ENCODE peak calls at places on chromosomes 13 and 19, in five cellular contexts. One of them, this sample, is unnamed. For H3K4me1, the result is how much of the 10 kb centered on the place peaks cover.

GRCh38 chr19:44874317-44874716 is 16.7 kb upstream of the TOMM40 start:
- DNase-seq in aorta: no peak
- DNase-seq in gastrocnemius medialis: no peak
- DNase-seq in adrenal gland: no peak
- DNase-seq in HCT116: no peak
- DNase-seq in this sample: no peak

GRCh38 chr13:24184855-24185254 is 24.3 kb downstream of the SPATA13 start:
- DNase-seq in adrenal gland: no peak
- DNase-seq in aorta: no peak
- DNase-seq in gastrocnemius medialis: no peak
- DNase-seq in HCT116: no peak
- DNase-seq in this sample: no peak

GRCh38 chr13:49810464-49810824 is 18.0 kb upstream of the KPNA3 start:
- DNase-seq in HCT116: no peak
- DNase-seq in adrenal gland: no peak
- DNase-seq in gastrocnemius medialis: no peak
- DNase-seq in aorta: no peak
- DNase-seq in this sample: no peak

GRCh38 chr19:44071824-44072542 is at the start of gene ZNF284:
- DNase-seq in HCT116: no peak
- DNase-seq in aorta: peak
- DNase-seq in adrenal gland: peak
- DNase-seq in gastrocnemius medialis: peak
- DNase-seq in this sample: peak

GRCh38 chr19:30719991-30720329 is 347.8 kb downstream of the ZNF536 start:
- DNase-seq in aorta: no peak
- DNase-seq in HCT116: no peak
- DNase-seq in gastrocnemius medialis: no peak
- DNase-seq in adrenal gland: peak
- DNase-seq in this sample: peak

GRCh38 chr19:710767-711166 is 2.0 kb downstream of the PALM start:
- DNase-seq in HCT116: no peak
- DNase-seq in adrenal gland: no peak
- DNase-seq in gastrocnemius medialis: no peak
- DNase-seq in aorta: no peak
- DNase-seq in this sample: no peak

GRCh38 chr19:37127999-37128820 is 44.3 kb downstream of the ZNF585A start:
- DNase-seq in HCT116: no peak
- DNase-seq in aorta: no peak
- DNase-seq in gastrocnemius medialis: no peak
- DNase-seq in adrenal gland: no peak
- DNase-seq in this sample: no peak

GRCh38 chr13:31433756-31434155 is 234.0 kb downstream of the B3GLCT start:
- DNase-seq in adrenal gland: no peak
- DNase-seq in gastrocnemius medialis: no peak
- DNase-seq in HCT116: no peak
- DNase-seq in aorta: no peak
- DNase-seq in this sample: no peak

GRCh38 chr19:35015576-35016351 is 14.5 kb upstream of the SCN1B start:
- DNase-seq in aorta: no peak
- DNase-seq in gastrocnemius medialis: no peak
- DNase-seq in adrenal gland: no peak
- DNase-seq in HCT116: no peak
- DNase-seq in this sample: no peak

GRCh38 chr19:8336072-8336569 is 6.9 kb downstream of the KANK3 start:
- DNase-seq in HCT116: no peak
- DNase-seq in gastrocnemius medialis: no peak
- DNase-seq in aorta: no peak
- DNase-seq in adrenal gland: no peak
- DNase-seq in this sample: no peak

GRCh38 chr19:32873560-32873959 is 4.0 kb upstream of the SLC7A9 start:
- DNase-seq in aorta: no peak
- DNase-seq in adrenal gland: no peak
- DNase-seq in HCT116: no peak
- DNase-seq in gastrocnemius medialis: no peak
- DNase-seq in this sample: no peak

GRCh38 chr13:51067376-51068125 is 43.5 kb downstream of the C13orf42 start:
- DNase-seq in aorta: no peak
- DNase-seq in adrenal gland: no peak
- DNase-seq in HCT116: no peak
- DNase-seq in gastrocnemius medialis: no peak
- DNase-seq in this sample: no peak

GRCh38 chr13:27679396-27679795 is 57.7 kb downstream of the POLR1D start:
- DNase-seq in adrenal gland: no peak
- DNase-seq in aorta: no peak
- DNase-seq in gastrocnemius medialis: no peak
- DNase-seq in HCT116: no peak
- DNase-seq in this sample: no peak

GRCh38 chr13:112825071-112825470 is 135.2 kb downstream of the ATP11A start:
- DNase-seq in gastrocnemius medialis: no peak
- DNase-seq in adrenal gland: no peak
- DNase-seq in aorta: no peak
- DNase-seq in HCT116: no peak
- DNase-seq in this sample: no peak

GRCh38 chr19:2478324-2478755 is 2.4 kb downstream of the GADD45B start:
- DNase-seq in gastrocnemius medialis: peak
- DNase-seq in aorta: peak
- DNase-seq in HCT116: no peak
- DNase-seq in adrenal gland: no peak
- DNase-seq in this sample: no peak

GRCh38 chr19:11848594-11849263 is at the start of gene ZNF439:
- DNase-seq in HCT116: no peak
- DNase-seq in gastrocnemius medialis: peak
- DNase-seq in aorta: peak
- DNase-seq in adrenal gland: peak
- DNase-seq in this sample: peak

GRCh38 chr19:50478901-50479715 is 2.5 kb upstream of the GARIN5A start:
- DNase-seq in gastrocnemius medialis: no peak
- DNase-seq in adrenal gland: no peak
- DNase-seq in aorta: no peak
- DNase-seq in HCT116: no peak
- DNase-seq in this sample: peak

GRCh38 chr13:43303040-43303729 is 279.8 kb downstream of the DNAJC15 start:
- DNase-seq in HCT116: no peak
- DNase-seq in aorta: peak
- DNase-seq in adrenal gland: peak
- DNase-seq in gastrocnemius medialis: peak
- DNase-seq in this sample: peak

GRCh38 chr13:60572003-60572792 is 175.2 kb downstream of the TDRD3 start:
- DNase-seq in aorta: no peak
- DNase-seq in adrenal gland: no peak
- DNase-seq in gastrocnemius medialis: no peak
- DNase-seq in HCT116: no peak
- DNase-seq in this sample: no peak

GRCh38 chr13:27599845-27600553 is 20.3 kb downstream of the LNX2 start:
- DNase-seq in gastrocnemius medialis: peak
- DNase-seq in HCT116: peak
- DNase-seq in aorta: no peak
- DNase-seq in adrenal gland: no peak
- DNase-seq in this sample: peak

GRCh38 chr13:40193290-40194203 is 472.9 kb downstream of the FOXO1 start:
- DNase-seq in gastrocnemius medialis: no peak
- DNase-seq in HCT116: no peak
- DNase-seq in adrenal gland: no peak
- DNase-seq in aorta: peak
- DNase-seq in this sample: no peak

GRCh38 chr13:26007774-26008173 is 44.0 kb downstream of the SHISA2 start:
- DNase-seq in adrenal gland: no peak
- DNase-seq in gastrocnemius medialis: no peak
- DNase-seq in aorta: no peak
- DNase-seq in HCT116: no peak
- DNase-seq in this sample: no peak

GRCh38 chr13:94710881-94711560 is 1.3 kb downstream of the SOX21 start:
- DNase-seq in gastrocnemius medialis: no peak
- DNase-seq in adrenal gland: no peak
- DNase-seq in aorta: peak
- DNase-seq in HCT116: no peak
- DNase-seq in this sample: no peak

GRCh38 chr13:69935043-69935442 is 172.6 kb upstream of the ATXN8OS start:
- DNase-seq in aorta: no peak
- DNase-seq in gastrocnemius medialis: no peak
- DNase-seq in HCT116: peak
- DNase-seq in adrenal gland: no peak
- DNase-seq in this sample: peak

GRCh38 chr13:76210262-76210661 is 574.1 kb downstream of the LMO7 start:
- DNase-seq in adrenal gland: no peak
- DNase-seq in aorta: no peak
- DNase-seq in HCT116: no peak
- DNase-seq in gastrocnemius medialis: no peak
- DNase-seq in this sample: no peak
- H3K27ac ChIP-seq in adrenal gland: no peak
- H3K27ac ChIP-seq in aorta: no peak
- H3K27ac ChIP-seq in HCT116: no peak
- H3K27ac ChIP-seq in gastrocnemius medialis: no peak
- H3K27ac ChIP-seq in this sample: no peak

DNA sequence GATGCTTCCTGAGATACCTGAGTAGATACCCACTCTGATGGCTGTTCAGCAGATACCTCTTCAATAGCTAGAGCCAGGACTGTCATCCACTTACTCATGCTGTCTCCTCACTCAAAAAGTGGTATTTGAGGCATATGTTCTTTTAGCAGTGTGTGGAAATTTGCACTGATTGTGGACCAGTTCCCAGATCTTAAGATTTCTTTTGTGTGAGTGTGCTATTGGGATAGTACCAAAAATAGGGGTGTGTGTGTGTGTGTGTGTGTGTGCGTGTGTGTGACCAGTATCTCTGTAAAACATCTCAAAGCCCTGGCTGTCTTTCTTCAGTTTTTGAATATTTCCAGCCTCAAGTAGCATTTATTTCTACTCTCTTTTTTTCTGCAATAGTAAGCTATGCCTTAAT is 108.3 kb downstream of the SLITRK5 start:
- DNase-seq in adrenal gland: no peak
- DNase-seq in gastrocnemius medialis: no peak
- DNase-seq in HCT116: no peak
- DNase-seq in aorta: no peak
- DNase-seq in this sample: no peak
- H3K4me1 ChIP-seq in adrenal gland: under half
- H3K4me1 ChIP-seq in gastrocnemius medialis: under half
- H3K4me1 ChIP-seq in HCT116: under half
- H3K4me1 ChIP-seq in aorta: under half
- H3K4me1 ChIP-seq in this sample: under half

GRCh38 chr13:76886005-76886291 is 257 bp downstream of the KCTD12 start:
- DNase-seq in HCT116: no peak
- DNase-seq in aorta: no peak
- DNase-seq in gastrocnemius medialis: no peak
- DNase-seq in adrenal gland: peak
- DNase-seq in this sample: no peak
- H3K27ac ChIP-seq in HCT116: no peak
- H3K27ac ChIP-seq in aorta: peak
- H3K27ac ChIP-seq in gastrocnemius medialis: peak
- H3K27ac ChIP-seq in adrenal gland: peak
- H3K27ac ChIP-seq in this sample: no peak

GRCh38 chr19:46979103-46979769 is 40.4 kb upstream of the NPAS1 start:
- DNase-seq in adrenal gland: no peak
- DNase-seq in aorta: peak
- DNase-seq in HCT116: no peak
- DNase-seq in gastrocnemius medialis: peak
- DNase-seq in this sample: no peak

GRCh38 chr19:46983097-46983496 is 36.5 kb upstream of the NPAS1 start:
- DNase-seq in gastrocnemius medialis: no peak
- DNase-seq in aorta: no peak
- DNase-seq in adrenal gland: no peak
- DNase-seq in HCT116: no peak
- DNase-seq in this sample: no peak

GRCh38 chr19:46979770-46980105 is 39.9 kb upstream of the NPAS1 start:
- DNase-seq in HCT116: no peak
- DNase-seq in aorta: peak
- DNase-seq in gastrocnemius medialis: no peak
- DNase-seq in adrenal gland: no peak
- DNase-seq in this sample: no peak

GRCh38 chr19:46980756-46981155 is 38.9 kb upstream of the NPAS1 start:
- DNase-seq in HCT116: no peak
- DNase-seq in adrenal gland: no peak
- DNase-seq in gastrocnemius medialis: no peak
- DNase-seq in aorta: no peak
- DNase-seq in this sample: no peak

DNA sequence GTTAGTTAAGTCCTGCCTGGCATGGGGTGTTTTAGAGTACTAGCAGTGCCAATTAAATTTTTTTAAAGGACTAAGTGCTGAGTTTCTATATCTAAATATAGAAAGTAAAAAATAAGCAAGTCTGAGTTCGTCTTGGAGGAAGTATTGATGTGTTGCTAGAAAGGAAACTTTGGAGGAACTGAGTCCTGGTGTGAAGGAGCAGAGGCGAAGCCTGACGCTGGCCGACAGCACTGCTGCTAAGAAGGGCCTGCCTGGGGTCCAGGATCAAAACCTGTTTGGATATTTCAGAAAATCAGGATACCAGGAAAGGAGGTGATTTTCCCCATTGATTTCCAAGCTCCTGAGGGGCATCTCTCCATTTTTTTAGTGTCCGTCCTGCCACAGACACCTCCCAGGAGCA is 38.3 kb upstream of the NPAS1 start:
- DNase-seq in adrenal gland: no peak
- DNase-seq in aorta: peak
- DNase-seq in HCT116: no peak
- DNase-seq in gastrocnemius medialis: no peak
- DNase-seq in this sample: no peak
- H3K4me1 ChIP-seq in adrenal gland: half or more
- H3K4me1 ChIP-seq in aorta: under half
- H3K4me1 ChIP-seq in HCT116: under half
- H3K4me1 ChIP-seq in gastrocnemius medialis: half or more
- H3K4me1 ChIP-seq in this sample: under half

This sample was measured in SJCRH30.